ENCODE peak calls at places on chromosomes 6 and 20, in five cellular contexts. M, W, T, U and H are unnamed samples.

GRCh38 chr6:75308250-75308988 is 23.8 kb upstream of the TMEM30A start:
- DNase-seq in M (no peak), W (no peak), U (no peak), T (no peak), H (no peak)

GRCh38 chr6:110858016-110858415 is 16.6 kb upstream of the AMD1 start:
- DNase-seq in M (no peak), W (no peak), U (no peak), T (no peak), H (no peak)

GRCh38 chr6:33175436-33176069 is 16.7 kb downstream of the COL11A2 start:
- DNase-seq in M (no peak), U (no peak), W (no peak), T (no peak), H (no peak)

GRCh38 chr6:123802697-123803455 is 789 bp upstream of the NKAIN2 start:
- DNase-seq in U (peak), W (no peak), T (peak), M (no peak), H (peak)

GRCh38 chr6:110682460-110682853 is 132.8 kb downstream of the CDK19 start:
- DNase-seq in M (peak), W (peak), T (no peak), U (peak), H (peak)

GRCh38 chr20:51958636-51959542 is 156.6 kb upstream of the SALL4 start:
- DNase-seq in M (no peak), W (no peak), U (no peak), T (no peak), H (no peak)

GRCh38 chr6:164753517-164753916 is 555.9 kb downstream of the C6orf118 start:
- DNase-seq in M (no peak), T (no peak), W (no peak), U (no peak), H (no peak)

GRCh38 chr20:48735112-48735511 is 92.7 kb downstream of the PREX1 start:
- DNase-seq in W (no peak), M (no peak), U (no peak), T (no peak), H (no peak)

GRCh38 chr20:37315293-37316110 is 26.0 kb downstream of the MANBAL start:
- DNase-seq in U (no peak), T (no peak), M (no peak), W (no peak), H (no peak)